ENCODE peak calls at places on chromosomes 6 and 20, in eight cellular contexts. T is mesothelial cell of epicardium, G is astrocyte of the spinal cord, D is neural crest cell, V is cardiac fibroblast, M is H9, N is progenitor cell of endocrine pancreas, L is dorsolateral prefrontal cortex. O is an unnamed sample.
A peak's percentile ranks its signal among the peaks of the same experiment; 100 is the strongest.

GRCh38 chr6:142725024-142725770 is 219.8 kb downstream of the HIVEP2 start:
- DNase-seq in T (no peak), G (no peak), D (no peak), V (no peak), M (no peak), N (no peak), L (no peak), O (no peak)

GRCh38 chr6:96381246-96381645 is 140.4 kb upstream of the UFL1 start:
- DNase-seq in T (no peak), G (no peak), D (no peak), V (no peak), M (no peak), N (no peak), L (no peak), O (no peak)

GRCh38 chr6:169800668-169801395 is 49.4 kb downstream of the ERMARD start:
- DNase-seq in T (peak; percentile 37), G (peak; percentile 52), D (no peak), V (peak; percentile 55), M (peak; percentile 32), N (peak; percentile 43), L (peak; percentile 37), O (no peak)

GRCh38 chr6:402901-403658 is 11.5 kb downstream of the IRF4 start:
- DNase-seq in T (no peak), G (no peak), D (no peak), V (no peak), M (no peak), N (no peak), L (no peak), O (no peak)

GRCh38 chr6:6649824-6650349 is 61.4 kb downstream of the LY86 start:
- DNase-seq in T (no peak), G (no peak), D (no peak), V (no peak), M (no peak), N (no peak), L (peak; percentile 70), O (no peak)

GRCh38 chr20:17622086-17622850 is 52.4 kb downstream of the DSTN start:
- DNase-seq in T (no peak), G (no peak), D (no peak), V (no peak), M (no peak), N (no peak), L (no peak), O (no peak)

GRCh38 chr6:138401960-138402832 is 1.8 kb upstream of the HEBP2 start:
- DNase-seq in T (no peak), G (no peak), D (no peak), V (no peak), M (no peak), N (no peak), L (no peak), O (no peak)

GRCh38 chr20:15643713-15644112 is 929.5 kb downstream of the KIF16B start:
- DNase-seq in T (no peak), G (peak; percentile 13), D (no peak), V (peak; percentile 26), M (no peak), N (no peak), L (no peak), O (no peak)

GRCh38 chr6:3205913-3206312 is 21.5 kb downstream of the TUBB2B start:
- DNase-seq in T (no peak), G (peak; percentile 89), D (no peak), V (peak; percentile 95), M (no peak), N (no peak), L (no peak), O (no peak)

GRCh38 chr6:98547634-98548033 is 286.7 kb upstream of the POU3F2 start:
- DNase-seq in T (peak; percentile 40), G (no peak), D (no peak), V (no peak), M (no peak), N (no peak), L (no peak), O (no peak)

GRCh38 chr20:38043512-38044300 is 10.2 kb downstream of the RPRD1B start:
- DNase-seq in T (no peak), G (peak; percentile 78), D (no peak), V (peak; percentile 93), M (no peak), N (no peak), L (no peak), O (no peak)

GRCh38 chr6:26240157-26240980 is 124.6 kb upstream of the BTN3A2 start:
- DNase-seq in T (no peak), G (peak; percentile 94), D (no peak), V (peak; percentile 92), M (peak; percentile 63), N (no peak), L (no peak), O (peak; percentile 81)

GRCh38 chr20:25220021-25220730 is 24.7 kb downstream of the ENTPD6 start:
- DNase-seq in T (no peak), G (peak; percentile 70), D (no peak), V (no peak), M (no peak), N (no peak), L (no peak), O (no peak)

GRCh38 chr6:4805553-4806307 is 29.5 kb downstream of the CDYL start:
- DNase-seq in T (peak; percentile 43), G (peak; percentile 39), D (peak; percentile 18), V (peak; percentile 48), M (peak; percentile 77), N (peak; percentile 17), L (peak; percentile 59), O (no peak)

GRCh38 chr6:3940703-3941102 is 91.5 kb downstream of the FAM50B start:
- DNase-seq in T (no peak), G (no peak), D (no peak), V (no peak), M (no peak), N (no peak), L (no peak), O (no peak)

GRCh38 chr6:37705239-37706051 is 7.8 kb upstream of the MDGA1 start:
- DNase-seq in T (peak; percentile 80), G (peak; percentile 87), D (peak; percentile 80), V (peak; percentile 81), M (peak; percentile 93), N (peak; percentile 69), L (peak; percentile 88), O (peak; percentile 88)

GRCh38 chr20:53981752-53982437 is 88.5 kb downstream of the BCAS1 start:
- DNase-seq in T (no peak), G (no peak), D (no peak), V (no peak), M (no peak), N (no peak), L (no peak), O (no peak)

GRCh38 chr6:18680842-18681241 is 293.7 kb downstream of the RNF144B start:
- DNase-seq in T (no peak), G (no peak), D (no peak), V (no peak), M (no peak), N (no peak), L (no peak), O (no peak)
- TF ChIP-seq CTCF in T (no peak), G (peak; percentile 7), D (no peak), V (no peak), M (peak; percentile 49), N (no peak), L (no peak), O (no peak)

DNA sequence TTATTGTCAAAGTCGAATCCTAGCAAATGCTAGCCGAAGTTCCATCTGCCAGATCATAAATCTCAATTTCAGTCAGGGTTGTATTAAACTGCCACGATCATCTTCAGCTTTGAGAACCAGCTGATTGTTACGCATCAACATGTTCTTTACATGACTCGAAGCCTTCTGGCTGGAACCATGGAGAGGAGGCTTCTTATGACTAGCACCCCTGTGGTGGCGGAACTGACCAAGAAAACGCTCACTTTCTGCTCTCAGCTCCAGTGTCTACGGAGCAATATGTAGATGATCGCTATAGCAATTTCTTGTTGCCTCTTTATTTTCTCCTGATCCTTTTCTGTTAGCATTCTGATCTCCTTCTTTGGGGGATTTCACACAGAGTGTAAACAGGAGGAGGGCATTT is 479.4 kb upstream of the SLC35B3 start:
- DNase-seq in T (no peak), G (no peak), D (no peak), V (no peak), M (no peak), N (no peak), L (no peak), O (no peak)
- TF ChIP-seq CTCF in T (no peak), G (no peak), D (no peak), V (no peak), M (no peak), N (no peak), L (no peak), O (no peak)

DNA sequence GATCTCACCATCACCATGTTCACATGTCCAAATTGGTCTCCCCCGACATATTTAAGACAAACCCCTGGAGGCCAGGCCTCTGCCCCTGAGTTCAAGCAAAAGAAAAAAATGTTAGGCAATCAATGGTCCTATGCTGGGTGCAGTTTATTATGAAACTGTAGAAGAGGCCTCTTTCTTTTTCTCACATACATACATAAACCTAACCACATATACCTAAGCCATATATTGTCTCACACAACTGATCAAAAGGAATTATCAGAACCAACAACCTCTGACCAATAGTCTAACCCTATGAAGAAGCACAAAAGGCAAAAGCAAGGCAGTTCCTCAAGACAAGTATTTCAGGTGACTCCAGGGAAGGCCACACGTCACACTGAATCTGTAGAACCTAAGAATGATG is 49.9 kb downstream of the ILRUN start:
- DNase-seq in T (no peak), G (no peak), D (no peak), V (no peak), M (no peak), N (no peak), L (no peak), O (no peak)
- TF ChIP-seq CTCF in T (no peak), G (no peak), D (no peak), V (no peak), M (no peak), N (no peak), L (no peak), O (no peak)

GRCh38 chr6:156875062-156875461 is 97.9 kb downstream of the ARID1B start:
- DNase-seq in T (no peak), G (no peak), D (no peak), V (no peak), M (no peak), N (no peak), L (no peak), O (no peak)

GRCh38 chr6:156873654-156874380 is 96.6 kb downstream of the ARID1B start:
- DNase-seq in T (no peak), G (no peak), D (no peak), V (no peak), M (no peak), N (no peak), L (peak; percentile 69), O (no peak)

GRCh38 chr6:156878688-156879087 is 101.5 kb downstream of the ARID1B start:
- DNase-seq in T (no peak), G (no peak), D (no peak), V (no peak), M (no peak), N (no peak), L (no peak), O (no peak)

GRCh38 chr6:156877126-156877863 is 100.1 kb downstream of the ARID1B start:
- DNase-seq in T (no peak), G (no peak), D (no peak), V (no peak), M (no peak), N (no peak), L (no peak), O (no peak)

DNA sequence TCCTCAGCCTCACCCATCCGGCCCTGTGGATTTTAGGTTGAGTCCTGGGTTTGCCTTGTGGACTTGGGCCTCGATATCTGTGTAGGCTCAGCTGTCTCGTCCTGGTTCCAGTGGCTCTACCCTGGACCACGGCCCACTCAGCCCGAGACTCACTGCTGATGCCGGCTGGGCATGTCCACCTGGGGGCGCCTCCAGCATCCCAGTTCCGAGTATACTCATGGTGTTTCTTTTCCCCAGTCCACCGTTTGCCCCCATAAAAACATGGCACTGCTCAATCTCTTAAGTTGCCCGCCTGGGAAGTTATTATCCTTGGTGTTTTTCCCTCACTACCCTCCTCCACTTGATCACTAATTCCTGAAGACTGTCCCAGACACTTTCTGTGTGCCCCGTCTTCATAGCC is 99.1 kb downstream of the ARID1B start:
- DNase-seq in T (no peak), G (no peak), D (peak; percentile 12), V (no peak), M (peak; percentile 73), N (no peak), L (peak; percentile 32), O (peak; percentile 50)
- TF ChIP-seq CTCF in T (no peak), G (peak; percentile 45), D (peak; percentile 19), V (peak; percentile 48), M (peak; percentile 74), N (peak; percentile 20), L (no peak), O (peak; percentile 17)